ENCODE peak calls at places on chromosome 5, in seven cellular contexts. One of them, this sample, is unnamed.

GRCh38 chr5:135033866-135034185 is 202 bp downstream of the PITX1 start:
- DNase-seq in cardiac muscle cell: peak; percentile 44
- DNase-seq in GM13977: no peak
- DNase-seq in CD8-positive, alpha-beta T cell: no peak
- DNase-seq in neural progenitor cell: peak; percentile 66
- DNase-seq in ovary: no peak
- DNase-seq in foreskin keratinocyte: no peak
- DNase-seq in this sample: no peak

GRCh38 chr5:151005187-151005974 is 15.0 kb upstream of the GPX3 start:
- DNase-seq in cardiac muscle cell: peak; percentile 27
- DNase-seq in GM13977: no peak
- DNase-seq in CD8-positive, alpha-beta T cell: no peak
- DNase-seq in neural progenitor cell: no peak
- DNase-seq in ovary: peak; percentile 54
- DNase-seq in foreskin keratinocyte: no peak
- DNase-seq in this sample: no peak

GRCh38 chr5:178869577-178869976 is 9.8 kb downstream of the ZNF354B start:
- DNase-seq in cardiac muscle cell: no peak
- DNase-seq in GM13977: no peak
- DNase-seq in CD8-positive, alpha-beta T cell: no peak
- DNase-seq in neural progenitor cell: no peak
- DNase-seq in ovary: no peak
- DNase-seq in foreskin keratinocyte: no peak
- DNase-seq in this sample: no peak

GRCh38 chr5:50751064-50751657 is 84.7 kb downstream of the PARP8 start:
- DNase-seq in cardiac muscle cell: peak; percentile 72
- DNase-seq in GM13977: peak; percentile 40
- DNase-seq in CD8-positive, alpha-beta T cell: peak; percentile 45
- DNase-seq in neural progenitor cell: peak; percentile 74
- DNase-seq in ovary: no peak
- DNase-seq in foreskin keratinocyte: no peak
- DNase-seq in this sample: peak; percentile 17

GRCh38 chr5:169767938-169768337 is 130.9 kb downstream of the DOCK2 start:
- DNase-seq in cardiac muscle cell: peak; percentile 48
- DNase-seq in GM13977: no peak
- DNase-seq in CD8-positive, alpha-beta T cell: no peak
- DNase-seq in neural progenitor cell: no peak
- DNase-seq in ovary: no peak
- DNase-seq in foreskin keratinocyte: no peak
- DNase-seq in this sample: no peak

GRCh38 chr5:147763791-147764525 is 18.6 kb downstream of the JAKMIP2 start:
- DNase-seq in cardiac muscle cell: no peak
- DNase-seq in GM13977: no peak
- DNase-seq in CD8-positive, alpha-beta T cell: no peak
- DNase-seq in neural progenitor cell: no peak
- DNase-seq in ovary: no peak
- DNase-seq in foreskin keratinocyte: peak; percentile 3
- DNase-seq in this sample: no peak

GRCh38 chr5:42592401-42592800 is 164.2 kb upstream of the CCDC152 start:
- DNase-seq in cardiac muscle cell: no peak
- DNase-seq in GM13977: no peak
- DNase-seq in CD8-positive, alpha-beta T cell: no peak
- DNase-seq in neural progenitor cell: no peak
- DNase-seq in ovary: no peak
- DNase-seq in foreskin keratinocyte: no peak
- DNase-seq in this sample: no peak

GRCh38 chr5:105033642-105034217 is 1471.1 kb upstream of the NUDT12 start:
- DNase-seq in cardiac muscle cell: no peak
- DNase-seq in GM13977: no peak
- DNase-seq in CD8-positive, alpha-beta T cell: no peak
- DNase-seq in neural progenitor cell: no peak
- DNase-seq in ovary: no peak
- DNase-seq in foreskin keratinocyte: no peak
- DNase-seq in this sample: no peak

GRCh38 chr5:78523314-78524193 is 125.0 kb downstream of the LHFPL2 start:
- DNase-seq in cardiac muscle cell: no peak
- DNase-seq in GM13977: no peak
- DNase-seq in CD8-positive, alpha-beta T cell: no peak
- DNase-seq in neural progenitor cell: no peak
- DNase-seq in ovary: no peak
- DNase-seq in foreskin keratinocyte: no peak
- DNase-seq in this sample: no peak

GRCh38 chr5:93421498-93421897 is 159.5 kb downstream of the NR2F1-AS1 start:
- DNase-seq in cardiac muscle cell: no peak
- DNase-seq in GM13977: no peak
- DNase-seq in CD8-positive, alpha-beta T cell: no peak
- DNase-seq in neural progenitor cell: peak; percentile 92
- DNase-seq in ovary: no peak
- DNase-seq in foreskin keratinocyte: no peak
- DNase-seq in this sample: no peak

GRCh38 chr5:141778211-141778610 is 96.2 kb upstream of the ARAP3 start:
- DNase-seq in cardiac muscle cell: no peak
- DNase-seq in GM13977: no peak
- DNase-seq in CD8-positive, alpha-beta T cell: no peak
- DNase-seq in neural progenitor cell: no peak
- DNase-seq in ovary: peak; percentile 20
- DNase-seq in foreskin keratinocyte: peak; percentile 29
- DNase-seq in this sample: peak; percentile 79

GRCh38 chr5:157434096-157434495 is 25.9 kb upstream of the NIPAL4 start:
- DNase-seq in cardiac muscle cell: no peak
- DNase-seq in GM13977: no peak
- DNase-seq in CD8-positive, alpha-beta T cell: no peak
- DNase-seq in neural progenitor cell: no peak
- DNase-seq in ovary: no peak
- DNase-seq in foreskin keratinocyte: no peak
- DNase-seq in this sample: no peak

GRCh38 chr5:157431544-157432200 is 28.3 kb upstream of the NIPAL4 start:
- DNase-seq in cardiac muscle cell: peak; percentile 40
- DNase-seq in GM13977: peak; percentile 59
- DNase-seq in CD8-positive, alpha-beta T cell: no peak
- DNase-seq in neural progenitor cell: peak; percentile 50
- DNase-seq in ovary: no peak
- DNase-seq in foreskin keratinocyte: peak; percentile 22
- DNase-seq in this sample: no peak
- TF ChIP-seq CTCF in cardiac muscle cell: peak; percentile 49
- TF ChIP-seq CTCF in GM13977: peak; percentile 52
- TF ChIP-seq CTCF in CD8-positive, alpha-beta T cell: peak; percentile 44
- TF ChIP-seq CTCF in neural progenitor cell: peak; percentile 60
- TF ChIP-seq CTCF in ovary: no peak
- TF ChIP-seq CTCF in foreskin keratinocyte: peak; percentile 86
- TF ChIP-seq CTCF in this sample: peak; percentile 12

DNA sequence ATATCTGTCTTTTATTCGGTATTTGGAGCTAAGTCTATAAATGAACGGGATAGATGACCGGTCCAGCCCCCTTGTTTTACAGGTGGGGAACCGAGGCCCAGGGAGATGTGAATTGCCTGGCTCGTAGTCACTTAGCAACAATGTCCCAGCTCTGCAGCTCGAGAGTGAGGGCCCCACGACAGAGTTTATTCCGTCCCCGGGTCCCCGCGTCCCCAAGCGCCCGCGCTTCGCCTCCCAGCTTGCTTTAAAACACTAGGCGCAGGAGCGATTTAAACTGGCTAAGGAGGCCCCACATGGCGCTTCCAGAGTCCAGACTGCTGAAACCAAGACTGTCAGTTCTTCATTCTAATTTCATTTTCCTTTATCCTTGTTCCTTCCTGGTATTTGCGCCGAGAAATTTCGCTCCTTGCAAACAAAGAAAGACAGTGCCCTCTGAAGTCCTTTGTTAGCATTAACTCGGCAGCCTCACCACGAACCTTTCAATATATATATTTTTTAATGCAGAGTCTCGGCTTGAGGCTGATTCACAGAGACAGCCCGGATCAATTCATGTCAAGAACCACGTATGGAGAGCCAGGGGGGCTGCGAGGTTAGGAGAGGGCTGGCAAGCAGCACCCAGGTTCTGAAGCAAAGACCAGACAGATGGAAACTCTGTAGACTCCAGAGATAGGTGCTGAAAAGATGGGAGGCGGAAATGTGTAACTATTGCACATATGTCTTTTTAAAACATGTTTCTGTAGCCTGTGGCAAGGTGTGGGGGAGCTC is 1.4 kb upstream of the ENC1 start:
- DNase-seq in cardiac muscle cell: peak; percentile 71
- DNase-seq in GM13977: no peak
- DNase-seq in CD8-positive, alpha-beta T cell: no peak
- DNase-seq in neural progenitor cell: peak; percentile 55
- DNase-seq in ovary: peak; percentile 46
- DNase-seq in foreskin keratinocyte: peak; percentile 67
- DNase-seq in this sample: peak; percentile 37
- TF ChIP-seq CTCF in cardiac muscle cell: peak; percentile 71
- TF ChIP-seq CTCF in GM13977: peak; percentile 61
- TF ChIP-seq CTCF in CD8-positive, alpha-beta T cell: peak; percentile 26
- TF ChIP-seq CTCF in neural progenitor cell: peak; percentile 37
- TF ChIP-seq CTCF in ovary: peak; percentile 66
- TF ChIP-seq CTCF in foreskin keratinocyte: peak; percentile 90
- TF ChIP-seq CTCF in this sample: peak; percentile 35

GRCh38 chr5:65863747-65864146 is 62.6 kb upstream of the ERBIN start:
- DNase-seq in cardiac muscle cell: no peak
- DNase-seq in GM13977: no peak
- DNase-seq in CD8-positive, alpha-beta T cell: no peak
- DNase-seq in neural progenitor cell: no peak
- DNase-seq in ovary: no peak
- DNase-seq in foreskin keratinocyte: no peak
- DNase-seq in this sample: no peak
- TF ChIP-seq CTCF in cardiac muscle cell: no peak
- TF ChIP-seq CTCF in GM13977: no peak
- TF ChIP-seq CTCF in CD8-positive, alpha-beta T cell: no peak
- TF ChIP-seq CTCF in neural progenitor cell: no peak
- TF ChIP-seq CTCF in ovary: no peak
- TF ChIP-seq CTCF in foreskin keratinocyte: no peak
- TF ChIP-seq CTCF in this sample: no peak

GRCh38 chr5:21663082-21663481 is 1190.1 kb downstream of the CDH12 start:
- DNase-seq in cardiac muscle cell: no peak
- DNase-seq in GM13977: no peak
- DNase-seq in CD8-positive, alpha-beta T cell: no peak
- DNase-seq in neural progenitor cell: no peak
- DNase-seq in ovary: no peak
- DNase-seq in foreskin keratinocyte: no peak
- DNase-seq in this sample: no peak
- TF ChIP-seq CTCF in cardiac muscle cell: no peak
- TF ChIP-seq CTCF in GM13977: peak; percentile 38
- TF ChIP-seq CTCF in CD8-positive, alpha-beta T cell: no peak
- TF ChIP-seq CTCF in neural progenitor cell: peak; percentile 20
- TF ChIP-seq CTCF in ovary: no peak
- TF ChIP-seq CTCF in foreskin keratinocyte: peak; percentile 27
- TF ChIP-seq CTCF in this sample: no peak

GRCh38 chr5:98839469-98840383 is 66.3 kb downstream of the RGMB start:
- DNase-seq in cardiac muscle cell: no peak
- DNase-seq in GM13977: no peak
- DNase-seq in CD8-positive, alpha-beta T cell: no peak
- DNase-seq in neural progenitor cell: no peak
- DNase-seq in ovary: no peak
- DNase-seq in foreskin keratinocyte: no peak
- DNase-seq in this sample: no peak
- TF ChIP-seq CTCF in cardiac muscle cell: peak; percentile 45
- TF ChIP-seq CTCF in GM13977: peak; percentile 17
- TF ChIP-seq CTCF in CD8-positive, alpha-beta T cell: no peak
- TF ChIP-seq CTCF in neural progenitor cell: no peak
- TF ChIP-seq CTCF in ovary: no peak
- TF ChIP-seq CTCF in foreskin keratinocyte: peak; percentile 57
- TF ChIP-seq CTCF in this sample: no peak

GRCh38 chr5:54221096-54221495 is 89.3 kb downstream of the ARL15 start:
- DNase-seq in cardiac muscle cell: no peak
- DNase-seq in GM13977: no peak
- DNase-seq in CD8-positive, alpha-beta T cell: no peak
- DNase-seq in neural progenitor cell: no peak
- DNase-seq in ovary: no peak
- DNase-seq in foreskin keratinocyte: no peak
- DNase-seq in this sample: no peak

GRCh38 chr5:54215233-54215736 is 95.1 kb downstream of the ARL15 start:
- DNase-seq in cardiac muscle cell: no peak
- DNase-seq in GM13977: no peak
- DNase-seq in CD8-positive, alpha-beta T cell: no peak
- DNase-seq in neural progenitor cell: peak; percentile 86
- DNase-seq in ovary: no peak
- DNase-seq in foreskin keratinocyte: no peak
- DNase-seq in this sample: peak; percentile 32

GRCh38 chr5:54220230-54221040 is 89.9 kb downstream of the ARL15 start:
- DNase-seq in cardiac muscle cell: no peak
- DNase-seq in GM13977: no peak
- DNase-seq in CD8-positive, alpha-beta T cell: no peak
- DNase-seq in neural progenitor cell: no peak
- DNase-seq in ovary: no peak
- DNase-seq in foreskin keratinocyte: no peak
- DNase-seq in this sample: no peak

GRCh38 chr5:54214747-54215146 is 95.6 kb downstream of the ARL15 start:
- DNase-seq in cardiac muscle cell: no peak
- DNase-seq in GM13977: no peak
- DNase-seq in CD8-positive, alpha-beta T cell: no peak
- DNase-seq in neural progenitor cell: peak; percentile 18
- DNase-seq in ovary: no peak
- DNase-seq in foreskin keratinocyte: no peak
- DNase-seq in this sample: peak; percentile 58

GRCh38 chr5:54217826-54218503 is 92.4 kb downstream of the ARL15 start:
- DNase-seq in cardiac muscle cell: peak; percentile 69
- DNase-seq in GM13977: peak; percentile 17
- DNase-seq in CD8-positive, alpha-beta T cell: no peak
- DNase-seq in neural progenitor cell: peak; percentile 76
- DNase-seq in ovary: peak; percentile 14
- DNase-seq in foreskin keratinocyte: no peak
- DNase-seq in this sample: peak; percentile 29
- TF ChIP-seq CTCF in cardiac muscle cell: peak; percentile 77
- TF ChIP-seq CTCF in GM13977: peak; percentile 63
- TF ChIP-seq CTCF in CD8-positive, alpha-beta T cell: peak; percentile 48
- TF ChIP-seq CTCF in neural progenitor cell: peak; percentile 89
- TF ChIP-seq CTCF in ovary: peak; percentile 53
- TF ChIP-seq CTCF in foreskin keratinocyte: peak; percentile 92
- TF ChIP-seq CTCF in this sample: peak; percentile 80